ENCODE peak calls at places on chromosomes 4 and X, in five cellular contexts. One of them, this sample, is unnamed.

GRCh38 chrX:41153453-41153852 is 68.2 kb downstream of the USP9X start:
- DNase-seq in HCT116: no peak
- DNase-seq in K562: no peak
- DNase-seq in HepG2: no peak
- DNase-seq in SK-N-SH: no peak
- DNase-seq in this sample: no peak

GRCh38 chr4:158809611-158810486 is 41.0 kb downstream of the FNIP2 start:
- DNase-seq in K562: peak; percentile 36
- DNase-seq in HepG2: no peak
- DNase-seq in SK-N-SH: no peak
- DNase-seq in HCT116: peak; percentile 6
- DNase-seq in this sample: peak; percentile 89

GRCh38 chrX:38275615-38276014 is 51.7 kb downstream of the RPGR start:
- DNase-seq in K562: no peak
- DNase-seq in HepG2: peak; percentile 51
- DNase-seq in SK-N-SH: no peak
- DNase-seq in HCT116: peak; percentile 27
- DNase-seq in this sample: peak; percentile 13

GRCh38 chr4:188433916-188434315 is 294.7 kb downstream of the TRIML1 start:
- DNase-seq in SK-N-SH: no peak
- DNase-seq in HepG2: no peak
- DNase-seq in HCT116: no peak
- DNase-seq in K562: no peak
- DNase-seq in this sample: no peak

GRCh38 chr4:84800256-84800655 is 166.2 kb downstream of the WDFY3 start:
- DNase-seq in HCT116: no peak
- DNase-seq in HepG2: no peak
- DNase-seq in SK-N-SH: no peak
- DNase-seq in K562: no peak
- DNase-seq in this sample: no peak

GRCh38 chr4:182264139-182264752 is 21.0 kb downstream of the TENM3 start:
- DNase-seq in HCT116: no peak
- DNase-seq in K562: no peak
- DNase-seq in SK-N-SH: no peak
- DNase-seq in HepG2: no peak
- DNase-seq in this sample: no peak

GRCh38 chr4:158826057-158826456 is 57.2 kb downstream of the FNIP2 start:
- DNase-seq in HepG2: no peak
- DNase-seq in SK-N-SH: no peak
- DNase-seq in HCT116: no peak
- DNase-seq in K562: no peak
- DNase-seq in this sample: no peak

GRCh38 chr4:22720091-22720490 is 27.4 kb downstream of the GBA3 start:
- DNase-seq in SK-N-SH: no peak
- DNase-seq in HCT116: no peak
- DNase-seq in K562: no peak
- DNase-seq in HepG2: no peak
- DNase-seq in this sample: no peak

GRCh38 chr4:99845708-99846469 is 29.3 kb downstream of the DAPP1 start:
- DNase-seq in SK-N-SH: no peak
- DNase-seq in HepG2: no peak
- DNase-seq in HCT116: no peak
- DNase-seq in K562: no peak
- DNase-seq in this sample: no peak

GRCh38 chrX:47467106-47467505 is 15.9 kb downstream of the ZNF41 start:
- DNase-seq in HCT116: no peak
- DNase-seq in K562: no peak
- DNase-seq in SK-N-SH: no peak
- DNase-seq in HepG2: no peak
- DNase-seq in this sample: no peak

GRCh38 chr4:106201373-106201772 is 114.6 kb downstream of the TBCK start:
- DNase-seq in HepG2: peak; percentile 7
- DNase-seq in K562: no peak
- DNase-seq in HCT116: no peak
- DNase-seq in SK-N-SH: peak; percentile 28
- DNase-seq in this sample: no peak

GRCh38 chr4:133156096-133156495 is 7.0 kb downstream of the PCDH10 start:
- DNase-seq in HepG2: no peak
- DNase-seq in SK-N-SH: no peak
- DNase-seq in K562: no peak
- DNase-seq in HCT116: no peak
- DNase-seq in this sample: no peak

GRCh38 chrX:136126371-136126770 is 21.0 kb upstream of the FHL1 start:
- DNase-seq in K562: no peak
- DNase-seq in SK-N-SH: no peak
- DNase-seq in HepG2: no peak
- DNase-seq in HCT116: no peak
- DNase-seq in this sample: no peak

GRCh38 chrX:136128743-136129142 is 18.6 kb upstream of the FHL1 start:
- DNase-seq in K562: no peak
- DNase-seq in HCT116: no peak
- DNase-seq in SK-N-SH: no peak
- DNase-seq in HepG2: no peak
- DNase-seq in this sample: no peak

GRCh38 chrX:136126892-136127406 is 20.4 kb upstream of the FHL1 start:
- DNase-seq in HepG2: no peak
- DNase-seq in K562: no peak
- DNase-seq in SK-N-SH: peak; percentile 31
- DNase-seq in HCT116: no peak
- DNase-seq in this sample: no peak

GRCh38 chrX:136130931-136131843 is 16.1 kb upstream of the FHL1 start:
- DNase-seq in K562: no peak
- DNase-seq in HepG2: peak; percentile 45
- DNase-seq in SK-N-SH: no peak
- DNase-seq in HCT116: peak; percentile 24
- DNase-seq in this sample: no peak
- TF ChIP-seq ZBTB33 in K562: no peak
- TF ChIP-seq ZBTB33 in HepG2: no peak
- TF ChIP-seq ZBTB33 in SK-N-SH: no peak
- TF ChIP-seq ZBTB33 in HCT116: no peak
- TF ChIP-seq ZBTB33 in this sample: no peak

GRCh38 chr4:5639556-5639955 is 68.8 kb downstream of the EVC2 start:
- DNase-seq in HepG2: no peak
- DNase-seq in HCT116: no peak
- DNase-seq in SK-N-SH: no peak
- DNase-seq in K562: no peak
- DNase-seq in this sample: no peak

GRCh38 chr4:5638976-5639375 is 69.4 kb downstream of the EVC2 start:
- DNase-seq in K562: no peak
- DNase-seq in SK-N-SH: no peak
- DNase-seq in HCT116: no peak
- DNase-seq in HepG2: no peak
- DNase-seq in this sample: no peak

GRCh38 chr4:5635826-5636196 is 72.5 kb downstream of the EVC2 start:
- DNase-seq in HCT116: no peak
- DNase-seq in HepG2: no peak
- DNase-seq in K562: no peak
- DNase-seq in SK-N-SH: no peak
- DNase-seq in this sample: no peak

GRCh38 chr4:5638316-5638715 is 70.0 kb downstream of the EVC2 start:
- DNase-seq in HepG2: no peak
- DNase-seq in K562: no peak
- DNase-seq in SK-N-SH: no peak
- DNase-seq in HCT116: no peak
- DNase-seq in this sample: no peak

DNA sequence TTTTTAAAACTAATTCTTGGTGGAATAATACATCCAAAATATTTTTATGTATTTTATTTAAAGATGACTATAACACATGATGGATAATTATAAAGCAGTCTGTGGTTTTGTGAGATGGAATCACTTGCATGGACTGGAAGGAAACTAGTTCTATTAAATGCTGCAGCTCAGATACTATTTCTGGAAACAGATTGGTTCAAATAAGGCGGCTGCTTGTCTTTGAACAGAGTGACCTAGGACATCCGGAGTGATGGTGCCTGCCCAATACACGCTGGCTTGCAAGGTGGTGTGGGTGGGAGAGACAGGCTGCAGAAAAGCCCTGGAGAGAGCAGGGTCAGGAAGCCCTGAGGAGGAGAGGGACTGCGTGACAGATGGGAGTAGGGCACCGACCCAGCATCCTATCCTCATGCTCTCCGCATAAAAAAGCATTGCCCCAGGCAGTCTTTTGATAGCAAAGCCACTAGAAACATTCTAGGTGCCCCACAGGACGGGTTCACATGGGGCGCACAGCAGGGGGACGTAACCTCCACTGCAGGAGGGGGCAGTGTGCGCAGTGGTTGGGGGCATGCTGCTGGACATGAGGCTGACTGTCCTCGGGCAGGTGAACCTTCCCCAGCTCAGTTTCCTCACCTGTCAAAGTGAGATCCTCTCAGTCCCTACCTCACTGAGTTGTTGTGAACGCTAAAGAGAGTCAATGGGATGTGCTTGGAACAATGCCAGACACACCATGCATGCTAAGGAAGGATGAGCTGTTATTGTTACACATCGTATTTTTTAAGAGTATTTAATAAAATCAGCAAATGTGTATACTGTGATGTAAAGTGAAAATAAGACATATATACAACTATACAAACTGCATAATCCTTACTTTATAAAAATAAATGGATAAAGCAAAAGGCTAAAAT is 71.3 kb downstream of the EVC2 start:
- DNase-seq in HCT116: no peak
- DNase-seq in HepG2: no peak
- DNase-seq in K562: no peak
- DNase-seq in SK-N-SH: no peak
- DNase-seq in this sample: no peak
- TF ChIP-seq ZBTB33 in HCT116: no peak
- TF ChIP-seq ZBTB33 in HepG2: no peak
- TF ChIP-seq ZBTB33 in K562: no peak
- TF ChIP-seq ZBTB33 in SK-N-SH: no peak
- TF ChIP-seq ZBTB33 in this sample: no peak

GRCh38 chr4:169821402-169821801 is 63.7 kb upstream of the HPF1 start:
- DNase-seq in HepG2: no peak
- DNase-seq in HCT116: no peak
- DNase-seq in SK-N-SH: no peak
- DNase-seq in K562: no peak
- DNase-seq in this sample: no peak

GRCh38 chr4:169826634-169827187 is 69.0 kb upstream of the HPF1 start:
- DNase-seq in HCT116: no peak
- DNase-seq in K562: no peak
- DNase-seq in HepG2: no peak
- DNase-seq in SK-N-SH: no peak
- DNase-seq in this sample: no peak

GRCh38 chr4:169818063-169818679 is 60.4 kb upstream of the HPF1 start:
- DNase-seq in HepG2: no peak
- DNase-seq in HCT116: no peak
- DNase-seq in K562: no peak
- DNase-seq in SK-N-SH: no peak
- DNase-seq in this sample: no peak

DNA sequence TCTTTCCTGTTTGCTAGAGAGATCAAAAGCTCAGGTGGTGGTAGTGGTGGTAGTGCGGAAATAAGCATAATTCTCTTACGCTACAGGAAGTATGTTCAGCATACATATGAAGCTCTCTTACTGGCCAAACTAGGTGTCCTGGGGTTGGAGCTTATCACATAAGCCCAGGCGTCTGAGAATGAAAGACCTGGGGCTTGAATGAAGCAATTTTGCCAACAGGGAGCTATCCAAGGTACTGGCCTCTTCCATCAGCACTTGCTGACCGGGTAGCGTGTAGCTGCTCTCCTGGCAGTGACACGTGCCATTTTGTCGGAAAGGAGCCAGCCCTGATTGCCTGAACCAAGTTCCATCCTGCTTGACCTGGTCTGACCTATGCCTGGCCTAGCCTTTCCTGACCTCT is 65.9 kb upstream of the HPF1 start:
- DNase-seq in HCT116: no peak
- DNase-seq in K562: peak; percentile 55
- DNase-seq in HepG2: peak; percentile 21
- DNase-seq in SK-N-SH: no peak
- DNase-seq in this sample: no peak
- TF ChIP-seq ZBTB33 in HCT116: no peak
- TF ChIP-seq ZBTB33 in K562: no peak
- TF ChIP-seq ZBTB33 in HepG2: no peak
- TF ChIP-seq ZBTB33 in SK-N-SH: no peak
- TF ChIP-seq ZBTB33 in this sample: no peak

GRCh38 chrX:108068121-108068520 is 23.2 kb downstream of the PSMD10 start:
- DNase-seq in K562: no peak
- DNase-seq in SK-N-SH: no peak
- DNase-seq in HCT116: no peak
- DNase-seq in HepG2: no peak
- DNase-seq in this sample: no peak

GRCh38 chrX:108064001-108064400 is 19.1 kb downstream of the VSIG1 start:
- DNase-seq in HepG2: no peak
- DNase-seq in SK-N-SH: no peak
- DNase-seq in HCT116: no peak
- DNase-seq in K562: no peak
- DNase-seq in this sample: no peak

DNA sequence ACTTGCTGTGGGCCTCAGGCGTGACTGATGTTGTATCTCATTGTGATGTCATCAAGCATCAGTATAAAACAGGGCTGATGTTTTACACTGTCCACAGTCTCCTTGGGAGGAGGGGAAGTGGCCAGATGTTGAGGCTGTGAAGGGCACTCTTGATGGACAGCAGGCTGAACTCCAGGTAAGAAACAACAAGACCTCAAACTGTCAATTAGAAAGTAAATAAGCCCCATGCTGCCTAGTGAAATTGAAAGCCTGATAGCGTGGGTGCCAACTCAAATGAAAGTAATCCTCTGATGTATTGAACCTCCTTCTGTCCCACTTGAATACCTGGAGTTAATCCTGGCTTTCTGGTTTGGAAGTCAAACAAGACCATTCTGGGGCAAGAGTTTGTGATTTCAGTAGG is 19.7 kb downstream of the VSIG1 start:
- DNase-seq in HCT116: no peak
- DNase-seq in K562: no peak
- DNase-seq in HepG2: no peak
- DNase-seq in SK-N-SH: no peak
- DNase-seq in this sample: no peak
- TF ChIP-seq ZBTB33 in HCT116: no peak
- TF ChIP-seq ZBTB33 in K562: no peak
- TF ChIP-seq ZBTB33 in HepG2: no peak
- TF ChIP-seq ZBTB33 in SK-N-SH: no peak
- TF ChIP-seq ZBTB33 in this sample: no peak

DNA sequence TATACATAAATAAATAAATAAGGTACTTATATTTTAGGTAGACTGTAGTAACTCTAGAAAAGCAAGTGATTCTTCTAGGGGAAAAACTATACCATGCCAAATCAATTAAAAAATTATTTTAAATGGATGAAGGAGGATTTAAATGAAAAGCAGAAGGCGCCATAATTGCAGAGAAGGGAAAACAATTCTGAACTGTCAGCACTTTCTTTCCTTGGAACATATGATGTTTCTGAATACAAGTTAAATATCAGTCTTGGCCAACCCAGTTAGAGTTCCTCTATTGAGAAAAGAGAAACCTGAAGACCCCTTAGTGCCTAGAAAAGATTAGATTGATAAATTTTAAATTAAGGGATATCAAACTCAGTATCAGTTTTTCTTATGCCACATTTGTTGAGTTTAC is 75.8 kb downstream of the ADAM29 start:
- DNase-seq in SK-N-SH: no peak
- DNase-seq in HepG2: no peak
- DNase-seq in HCT116: no peak
- DNase-seq in K562: no peak
- DNase-seq in this sample: no peak
- TF ChIP-seq ZBTB33 in SK-N-SH: no peak
- TF ChIP-seq ZBTB33 in HepG2: no peak
- TF ChIP-seq ZBTB33 in HCT116: no peak
- TF ChIP-seq ZBTB33 in K562: no peak
- TF ChIP-seq ZBTB33 in this sample: no peak